ENCODE peak calls at places on chromosomes 6 and 20, in ten cellular contexts. One of them, this sample, is unnamed.

GRCh38 chr6:169864148-169865030 is 113.0 kb downstream of the ERMARD start:
- DNase-seq in prostate gland: no peak
- DNase-seq in upper lobe of right lung: no peak
- DNase-seq in psoas muscle: no peak
- DNase-seq in AG04450: no peak
- DNase-seq in MM.1S: peak
- DNase-seq in mammary epithelial cell: no peak
- DNase-seq in colonic mucosa: peak
- DNase-seq in PC-3: no peak
- DNase-seq in left ventricle myocardium inferior: no peak
- DNase-seq in this sample: no peak

GRCh38 chr6:137870744-137871247 is 3.7 kb downstream of the TNFAIP3 start:
- DNase-seq in prostate gland: no peak
- DNase-seq in upper lobe of right lung: no peak
- DNase-seq in psoas muscle: no peak
- DNase-seq in AG04450: no peak
- DNase-seq in MM.1S: peak
- DNase-seq in mammary epithelial cell: peak
- DNase-seq in colonic mucosa: no peak
- DNase-seq in PC-3: no peak
- DNase-seq in left ventricle myocardium inferior: no peak
- DNase-seq in this sample: no peak

GRCh38 chr6:16901777-16902176 is 140.5 kb upstream of the ATXN1 start:
- DNase-seq in prostate gland: peak
- DNase-seq in upper lobe of right lung: peak
- DNase-seq in psoas muscle: peak
- DNase-seq in AG04450: no peak
- DNase-seq in MM.1S: no peak
- DNase-seq in mammary epithelial cell: peak
- DNase-seq in colonic mucosa: peak
- DNase-seq in PC-3: peak
- DNase-seq in left ventricle myocardium inferior: peak
- DNase-seq in this sample: no peak

GRCh38 chr6:151254451-151255081 is 14.8 kb downstream of the AKAP12 start:
- DNase-seq in prostate gland: no peak
- DNase-seq in upper lobe of right lung: no peak
- DNase-seq in psoas muscle: no peak
- DNase-seq in AG04450: no peak
- DNase-seq in MM.1S: no peak
- DNase-seq in mammary epithelial cell: no peak
- DNase-seq in colonic mucosa: no peak
- DNase-seq in PC-3: peak
- DNase-seq in left ventricle myocardium inferior: no peak
- DNase-seq in this sample: no peak

GRCh38 chr6:142946924-142947701 is 2.1 kb upstream of the HIVEP2 start:
- DNase-seq in prostate gland: peak
- DNase-seq in upper lobe of right lung: peak
- DNase-seq in psoas muscle: peak
- DNase-seq in AG04450: no peak
- DNase-seq in MM.1S: peak
- DNase-seq in mammary epithelial cell: peak
- DNase-seq in colonic mucosa: peak
- DNase-seq in PC-3: peak
- DNase-seq in left ventricle myocardium inferior: peak
- DNase-seq in this sample: peak

GRCh38 chr6:121504227-121504626 is 68.8 kb downstream of the GJA1 start:
- DNase-seq in prostate gland: peak
- DNase-seq in upper lobe of right lung: no peak
- DNase-seq in psoas muscle: no peak
- DNase-seq in AG04450: peak
- DNase-seq in MM.1S: no peak
- DNase-seq in mammary epithelial cell: peak
- DNase-seq in colonic mucosa: no peak
- DNase-seq in PC-3: peak
- DNase-seq in left ventricle myocardium inferior: no peak
- DNase-seq in this sample: peak

GRCh38 chr20:43305749-43306148 is 116.0 kb upstream of the PTPRT start:
- DNase-seq in prostate gland: no peak
- DNase-seq in upper lobe of right lung: no peak
- DNase-seq in psoas muscle: no peak
- DNase-seq in AG04450: no peak
- DNase-seq in MM.1S: no peak
- DNase-seq in mammary epithelial cell: no peak
- DNase-seq in colonic mucosa: no peak
- DNase-seq in PC-3: no peak
- DNase-seq in left ventricle myocardium inferior: no peak
- DNase-seq in this sample: no peak

GRCh38 chr6:156752666-156753301 is 24.4 kb upstream of the ARID1B start:
- DNase-seq in prostate gland: no peak
- DNase-seq in upper lobe of right lung: no peak
- DNase-seq in psoas muscle: peak
- DNase-seq in AG04450: no peak
- DNase-seq in MM.1S: no peak
- DNase-seq in mammary epithelial cell: no peak
- DNase-seq in colonic mucosa: peak
- DNase-seq in PC-3: no peak
- DNase-seq in left ventricle myocardium inferior: no peak
- DNase-seq in this sample: no peak

GRCh38 chr20:44133424-44133823 is 53.6 kb downstream of the JPH2 start:
- DNase-seq in prostate gland: no peak
- DNase-seq in upper lobe of right lung: no peak
- DNase-seq in psoas muscle: no peak
- DNase-seq in AG04450: no peak
- DNase-seq in MM.1S: no peak
- DNase-seq in mammary epithelial cell: no peak
- DNase-seq in colonic mucosa: no peak
- DNase-seq in PC-3: no peak
- DNase-seq in left ventricle myocardium inferior: no peak
- DNase-seq in this sample: no peak

GRCh38 chr6:160221918-160222317 is 36.7 kb downstream of the SLC22A2 start:
- DNase-seq in prostate gland: no peak
- DNase-seq in upper lobe of right lung: no peak
- DNase-seq in psoas muscle: no peak
- DNase-seq in AG04450: no peak
- DNase-seq in MM.1S: no peak
- DNase-seq in mammary epithelial cell: no peak
- DNase-seq in colonic mucosa: no peak
- DNase-seq in PC-3: no peak
- DNase-seq in left ventricle myocardium inferior: no peak
- DNase-seq in this sample: no peak

GRCh38 chr6:134464690-134465411 is 146.9 kb upstream of the SGK1 start:
- DNase-seq in prostate gland: no peak
- DNase-seq in upper lobe of right lung: no peak
- DNase-seq in psoas muscle: peak
- DNase-seq in AG04450: peak
- DNase-seq in MM.1S: no peak
- DNase-seq in mammary epithelial cell: peak
- DNase-seq in colonic mucosa: no peak
- DNase-seq in PC-3: no peak
- DNase-seq in left ventricle myocardium inferior: no peak
- DNase-seq in this sample: peak

GRCh38 chr6:8192067-8192466 is 89.7 kb upstream of the EEF1E1 start:
- DNase-seq in prostate gland: no peak
- DNase-seq in upper lobe of right lung: no peak
- DNase-seq in psoas muscle: no peak
- DNase-seq in AG04450: no peak
- DNase-seq in MM.1S: no peak
- DNase-seq in mammary epithelial cell: no peak
- DNase-seq in colonic mucosa: no peak
- DNase-seq in PC-3: no peak
- DNase-seq in left ventricle myocardium inferior: no peak
- DNase-seq in this sample: no peak

GRCh38 chr6:75349262-75349984 is 64.8 kb upstream of the TMEM30A start:
- DNase-seq in prostate gland: no peak
- DNase-seq in upper lobe of right lung: peak
- DNase-seq in psoas muscle: peak
- DNase-seq in AG04450: no peak
- DNase-seq in MM.1S: no peak
- DNase-seq in mammary epithelial cell: no peak
- DNase-seq in colonic mucosa: no peak
- DNase-seq in PC-3: no peak
- DNase-seq in left ventricle myocardium inferior: peak
- DNase-seq in this sample: no peak
- H3K27ac ChIP-seq in prostate gland: no peak
- H3K27ac ChIP-seq in upper lobe of right lung: peak
- H3K27ac ChIP-seq in psoas muscle: peak
- H3K27ac ChIP-seq in AG04450: no peak
- H3K27ac ChIP-seq in MM.1S: no peak
- H3K27ac ChIP-seq in mammary epithelial cell: no peak
- H3K27ac ChIP-seq in colonic mucosa: no peak
- H3K27ac ChIP-seq in PC-3: no peak
- H3K27ac ChIP-seq in left ventricle myocardium inferior: peak
- H3K27ac ChIP-seq in this sample: no peak

DNA sequence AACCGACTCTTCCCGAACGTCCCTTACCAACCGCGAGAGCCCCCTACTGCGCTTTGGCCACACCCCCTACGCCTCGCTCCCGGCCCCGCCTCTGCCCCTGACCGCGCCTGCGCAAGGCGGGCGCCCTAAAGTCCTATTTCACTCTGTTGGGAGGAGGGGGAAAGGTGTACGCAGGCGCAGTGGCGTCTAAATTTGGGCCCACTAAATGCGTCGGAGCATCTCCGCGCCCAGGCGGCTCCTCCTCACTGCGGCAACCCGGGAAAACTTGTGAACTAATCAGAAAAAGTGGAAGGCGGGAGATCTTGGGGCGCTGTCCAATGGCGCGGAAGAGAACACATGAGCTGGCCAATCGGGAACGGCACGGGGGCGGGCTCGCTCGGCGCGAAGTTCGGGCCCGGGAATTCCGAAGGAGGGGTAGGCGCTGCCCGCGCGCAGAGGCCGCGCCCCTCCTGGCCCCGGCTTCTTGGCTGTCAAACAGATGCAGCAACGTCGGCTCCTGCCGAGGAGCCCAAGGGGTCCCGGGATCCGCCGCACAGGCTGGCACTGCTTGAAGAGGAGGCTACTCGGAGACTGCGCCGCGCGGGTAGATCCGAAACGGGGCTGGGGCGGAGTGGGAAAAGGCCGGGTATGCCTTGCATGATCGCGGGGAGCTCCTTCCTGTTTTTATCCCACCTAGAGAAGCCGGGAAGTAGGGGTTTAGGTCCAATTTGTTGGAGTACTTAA is at the start of gene TCF19:
- DNase-seq in prostate gland: peak
- DNase-seq in upper lobe of right lung: peak
- DNase-seq in psoas muscle: peak
- DNase-seq in AG04450: peak
- DNase-seq in MM.1S: peak
- DNase-seq in mammary epithelial cell: peak
- DNase-seq in colonic mucosa: peak
- DNase-seq in PC-3: peak
- DNase-seq in left ventricle myocardium inferior: peak
- DNase-seq in this sample: peak
- H3K27ac ChIP-seq in prostate gland: peak
- H3K27ac ChIP-seq in upper lobe of right lung: peak
- H3K27ac ChIP-seq in psoas muscle: peak
- H3K27ac ChIP-seq in AG04450: peak
- H3K27ac ChIP-seq in MM.1S: peak
- H3K27ac ChIP-seq in mammary epithelial cell: peak
- H3K27ac ChIP-seq in colonic mucosa: no peak
- H3K27ac ChIP-seq in PC-3: peak
- H3K27ac ChIP-seq in left ventricle myocardium inferior: peak
- H3K27ac ChIP-seq in this sample: peak

GRCh38 chr6:57024321-57024720 is 22.2 kb upstream of the KIAA1586 start:
- DNase-seq in prostate gland: no peak
- DNase-seq in upper lobe of right lung: no peak
- DNase-seq in psoas muscle: no peak
- DNase-seq in AG04450: no peak
- DNase-seq in MM.1S: no peak
- DNase-seq in mammary epithelial cell: no peak
- DNase-seq in colonic mucosa: no peak
- DNase-seq in PC-3: no peak
- DNase-seq in left ventricle myocardium inferior: no peak
- DNase-seq in this sample: no peak
- H3K27ac ChIP-seq in prostate gland: no peak
- H3K27ac ChIP-seq in upper lobe of right lung: no peak
- H3K27ac ChIP-seq in psoas muscle: no peak
- H3K27ac ChIP-seq in AG04450: no peak
- H3K27ac ChIP-seq in MM.1S: no peak
- H3K27ac ChIP-seq in mammary epithelial cell: no peak
- H3K27ac ChIP-seq in colonic mucosa: no peak
- H3K27ac ChIP-seq in PC-3: no peak
- H3K27ac ChIP-seq in left ventricle myocardium inferior: no peak
- H3K27ac ChIP-seq in this sample: no peak

GRCh38 chr6:42199106-42199981 is 4.6 kb upstream of the GUCA1B start:
- DNase-seq in prostate gland: no peak
- DNase-seq in upper lobe of right lung: no peak
- DNase-seq in psoas muscle: no peak
- DNase-seq in AG04450: no peak
- DNase-seq in MM.1S: no peak
- DNase-seq in mammary epithelial cell: peak
- DNase-seq in colonic mucosa: no peak
- DNase-seq in PC-3: peak
- DNase-seq in left ventricle myocardium inferior: no peak
- DNase-seq in this sample: no peak

GRCh38 chr6:42197574-42198362 is 3.0 kb upstream of the GUCA1B start:
- DNase-seq in prostate gland: no peak
- DNase-seq in upper lobe of right lung: no peak
- DNase-seq in psoas muscle: no peak
- DNase-seq in AG04450: no peak
- DNase-seq in MM.1S: no peak
- DNase-seq in mammary epithelial cell: no peak
- DNase-seq in colonic mucosa: no peak
- DNase-seq in PC-3: peak
- DNase-seq in left ventricle myocardium inferior: no peak
- DNase-seq in this sample: no peak

GRCh38 chr6:42194056-42194455 is 700 bp downstream of the GUCA1B start:
- DNase-seq in prostate gland: no peak
- DNase-seq in upper lobe of right lung: no peak
- DNase-seq in psoas muscle: no peak
- DNase-seq in AG04450: no peak
- DNase-seq in MM.1S: no peak
- DNase-seq in mammary epithelial cell: no peak
- DNase-seq in colonic mucosa: no peak
- DNase-seq in PC-3: no peak
- DNase-seq in left ventricle myocardium inferior: no peak
- DNase-seq in this sample: no peak

GRCh38 chr6:42193491-42193894 is 1.3 kb downstream of the GUCA1B start:
- DNase-seq in prostate gland: no peak
- DNase-seq in upper lobe of right lung: no peak
- DNase-seq in psoas muscle: no peak
- DNase-seq in AG04450: no peak
- DNase-seq in MM.1S: no peak
- DNase-seq in mammary epithelial cell: peak
- DNase-seq in colonic mucosa: no peak
- DNase-seq in PC-3: peak
- DNase-seq in left ventricle myocardium inferior: no peak
- DNase-seq in this sample: no peak

GRCh38 chr6:42195415-42195814 is 659 bp upstream of the GUCA1B start:
- DNase-seq in prostate gland: no peak
- DNase-seq in upper lobe of right lung: no peak
- DNase-seq in psoas muscle: no peak
- DNase-seq in AG04450: no peak
- DNase-seq in MM.1S: no peak
- DNase-seq in mammary epithelial cell: no peak
- DNase-seq in colonic mucosa: no peak
- DNase-seq in PC-3: no peak
- DNase-seq in left ventricle myocardium inferior: no peak
- DNase-seq in this sample: no peak
- H3K27ac ChIP-seq in prostate gland: no peak
- H3K27ac ChIP-seq in upper lobe of right lung: no peak
- H3K27ac ChIP-seq in psoas muscle: no peak
- H3K27ac ChIP-seq in AG04450: no peak
- H3K27ac ChIP-seq in MM.1S: no peak
- H3K27ac ChIP-seq in mammary epithelial cell: no peak
- H3K27ac ChIP-seq in colonic mucosa: no peak
- H3K27ac ChIP-seq in PC-3: no peak
- H3K27ac ChIP-seq in left ventricle myocardium inferior: no peak
- H3K27ac ChIP-seq in this sample: no peak